ENCODE peak calls at places on chromosomes 2 and 18, in six cellular contexts. S is RWPE1; H is neural progenitor cell; O is Peyer's patch; X is effector memory CD4-positive, alpha-beta T cell; P is mammary epithelial cell. F is an unnamed sample.

GRCh38 chr2:219447242-219448098 is 12.8 kb downstream of the SPEG start:
- DNase-seq in S (no peak), H (no peak), O (no peak), P (no peak), X (no peak), F (no peak)

GRCh38 chr2:112985090-112985489 is 7.3 kb downstream of the IL36G start:
- DNase-seq in X (no peak), O (no peak), S (no peak), P (no peak), H (no peak), F (no peak)

GRCh38 chr2:14634885-14635871 is 2.7 kb downstream of the LRATD1 start:
- DNase-seq in P (peak), S (peak), O (peak), X (no peak), H (peak), F (peak)

GRCh38 chr2:20378891-20379519 is 28.4 kb upstream of the PUM2 start:
- DNase-seq in H (peak), P (peak), S (peak), X (no peak), O (peak), F (peak)

GRCh38 chr2:71534786-71535185 is 81.4 kb downstream of the DYSF start:
- DNase-seq in O (no peak), P (no peak), S (no peak), H (no peak), X (no peak), F (no peak)

GRCh38 chr2:129903586-129904425 is 75.7 kb upstream of the RAB6C start:
- DNase-seq in S (no peak), X (no peak), O (peak), P (no peak), H (peak), F (no peak)

GRCh38 chr2:43675646-43676321 is 445 bp downstream of the C1GALT1C1L start:
- DNase-seq in H (no peak), X (no peak), S (no peak), O (no peak), P (no peak), F (no peak)

GRCh38 chr2:100017633-100018032 is 124.8 kb downstream of the AFF3 start:
- DNase-seq in S (no peak), H (no peak), P (no peak), X (no peak), O (no peak), F (no peak)

GRCh38 chr18:70260683-70261082 is 28.2 kb upstream of the SOCS6 start:
- DNase-seq in H (no peak), P (no peak), O (no peak), S (no peak), X (no peak), F (no peak)

GRCh38 chr2:191845876-191846786 is 757 bp downstream of the CAVIN2 start:
- DNase-seq in P (peak), O (no peak), S (peak), H (no peak), X (no peak), F (no peak)
- H3K27ac ChIP-seq in P (peak), O (peak), S (peak), H (no peak), X (no peak), F (no peak)

DNA sequence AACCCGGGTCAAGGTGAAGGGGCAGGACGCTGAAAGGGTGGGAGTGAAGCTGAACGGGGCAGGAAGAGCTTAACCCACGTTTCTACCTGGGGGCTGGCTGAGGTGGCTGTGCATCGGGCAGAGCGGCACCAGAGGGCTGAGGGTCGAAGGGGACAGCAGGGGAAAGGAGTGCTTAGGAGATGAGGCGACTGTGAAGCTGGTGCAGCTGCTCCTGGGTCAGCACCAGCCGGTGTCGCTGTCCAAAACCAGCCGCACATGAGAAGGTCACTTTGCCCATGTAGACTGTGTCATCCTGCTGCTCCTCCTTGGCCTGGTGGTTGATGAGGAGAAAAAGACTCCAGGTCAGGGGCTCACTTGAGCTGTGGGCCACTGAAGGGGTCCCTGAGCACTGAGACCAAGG is 18.1 kb upstream of the SLC4A5 start:
- DNase-seq in P (no peak), H (no peak), S (no peak), X (no peak), O (no peak), F (no peak)
- H3K27ac ChIP-seq in P (no peak), H (no peak), S (no peak), X (no peak), O (no peak), F (no peak)

GRCh38 chr18:44592639-44593038 is 88.0 kb upstream of the SETBP1 start:
- DNase-seq in P (no peak), S (no peak), X (no peak), O (no peak), H (no peak), F (no peak)
- H3K27ac ChIP-seq in P (no peak), S (no peak), X (no peak), O (no peak), H (no peak), F (no peak)

GRCh38 chr18:77007251-77007650 is 125.3 kb downstream of the MBP start:
- DNase-seq in O (no peak), X (no peak), S (no peak), P (no peak), H (no peak), F (no peak)

GRCh38 chr18:77006305-77007175 is 126.0 kb downstream of the MBP start:
- DNase-seq in O (no peak), H (no peak), S (no peak), P (no peak), X (no peak), F (peak)

GRCh38 chr18:77002496-77002895 is 130.1 kb downstream of the MBP start:
- DNase-seq in X (no peak), O (no peak), S (no peak), P (no peak), H (no peak), F (no peak)

GRCh38 chr18:77005651-77006195 is 126.9 kb downstream of the MBP start:
- DNase-seq in H (no peak), O (no peak), X (no peak), P (no peak), S (no peak), F (no peak)

DNA sequence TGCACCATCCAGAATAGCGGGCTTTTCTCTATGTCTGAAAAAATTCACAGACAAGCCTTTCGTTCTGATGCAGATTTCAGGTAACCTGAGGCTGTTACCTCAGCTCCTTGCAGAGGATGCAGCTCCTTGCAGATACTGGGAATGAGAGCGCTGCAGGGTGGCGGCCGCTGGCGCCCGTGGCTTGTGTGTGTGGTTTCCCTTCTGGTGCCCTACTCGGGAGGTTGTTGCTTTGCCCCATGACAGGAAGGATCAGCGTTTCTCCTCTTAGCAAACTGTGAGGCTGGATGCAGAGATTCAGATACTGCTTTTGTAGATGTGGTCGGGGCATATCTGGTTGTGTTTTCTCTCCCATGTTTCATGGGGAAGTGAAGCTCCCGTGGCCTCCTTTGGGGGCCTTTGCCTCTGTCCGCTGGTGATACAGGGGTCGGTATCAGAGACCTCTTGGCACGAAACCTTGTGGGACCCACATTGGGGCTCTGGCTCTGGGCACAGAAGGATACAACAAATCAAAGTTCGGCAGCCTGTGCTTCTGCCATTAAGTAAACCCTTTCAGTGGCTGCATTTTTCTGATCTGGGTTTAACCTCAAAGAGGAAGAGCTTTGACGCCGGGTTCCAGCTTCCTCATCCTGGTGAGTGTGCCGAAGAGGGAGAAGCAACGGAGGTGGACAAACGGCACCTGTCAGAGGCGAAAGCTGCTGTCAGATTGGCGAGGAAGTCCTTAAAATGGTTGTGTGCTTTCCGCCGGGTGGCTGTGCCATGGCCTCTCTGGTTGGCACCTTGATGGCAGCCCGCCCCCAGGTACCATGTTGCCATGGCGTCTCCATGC is 127.8 kb downstream of the MBP start:
- DNase-seq in P (no peak), X (no peak), H (no peak), S (no peak), O (no peak), F (no peak)
- H3K27ac ChIP-seq in P (no peak), X (peak), H (no peak), S (no peak), O (no peak), F (peak)

GRCh38 chr2:36367497-36368353 is 12.1 kb downstream of the CRIM1 start:
- DNase-seq in P (peak), X (no peak), O (no peak), H (peak), S (peak), F (no peak)
- H3K27ac ChIP-seq in P (peak), X (no peak), O (no peak), H (no peak), S (peak), F (no peak)

GRCh38 chr2:128302744-128303067 is 16.0 kb downstream of the HS6ST1 start:
- DNase-seq in O (no peak), P (no peak), S (no peak), H (no peak), X (no peak), F (no peak)
- H3K27ac ChIP-seq in O (no peak), P (no peak), S (peak), H (no peak), X (no peak), F (no peak)

GRCh38 chr2:233244818-233245217 is 6.7 kb upstream of the ATG16L1 start:
- DNase-seq in O (no peak), S (no peak), X (no peak), P (peak), H (no peak), F (no peak)
- H3K27ac ChIP-seq in O (no peak), S (no peak), X (no peak), P (no peak), H (no peak), F (no peak)

DNA sequence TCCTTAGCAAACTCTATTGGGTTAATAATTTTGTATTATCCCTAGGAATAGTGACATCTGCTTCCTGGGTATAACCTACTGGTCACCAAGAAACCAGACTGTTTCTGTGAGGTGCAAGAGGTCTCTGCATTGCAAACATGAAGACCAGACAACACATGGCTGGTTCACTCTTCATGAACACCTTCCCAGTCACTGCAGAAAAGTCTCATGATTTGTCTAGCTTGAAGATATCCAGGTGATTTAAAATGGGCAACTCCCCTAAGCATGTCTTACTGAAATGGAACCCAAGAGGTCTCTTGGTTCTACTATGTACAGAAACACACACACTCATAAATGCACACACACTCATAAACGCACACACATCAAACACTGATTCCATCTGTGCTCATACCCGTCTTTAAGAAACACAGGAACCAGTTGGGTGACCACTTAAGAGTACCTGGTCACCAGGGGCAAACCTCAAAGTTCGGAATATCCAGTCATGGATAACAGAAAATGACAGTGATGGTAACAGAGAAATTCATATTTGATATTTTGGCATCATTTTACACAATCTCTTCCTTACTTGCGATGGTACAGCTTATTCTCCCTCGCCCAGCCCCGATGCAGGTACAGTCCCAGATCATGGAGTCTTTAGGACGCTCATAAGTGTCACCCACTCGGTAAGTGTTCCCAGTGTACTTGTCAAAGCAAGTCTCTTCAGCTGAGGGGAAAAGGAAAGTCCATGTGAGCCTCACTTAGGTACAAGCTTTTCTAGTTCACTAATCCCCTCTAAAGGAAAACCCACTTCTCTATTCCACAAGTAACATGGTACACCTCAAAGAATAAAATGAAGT is 2.9 kb downstream of the FN1 start:
- DNase-seq in X (no peak), H (no peak), P (no peak), S (no peak), O (no peak), F (no peak)
- H3K27ac ChIP-seq in X (no peak), H (no peak), P (peak), S (no peak), O (no peak), F (no peak)

DNA sequence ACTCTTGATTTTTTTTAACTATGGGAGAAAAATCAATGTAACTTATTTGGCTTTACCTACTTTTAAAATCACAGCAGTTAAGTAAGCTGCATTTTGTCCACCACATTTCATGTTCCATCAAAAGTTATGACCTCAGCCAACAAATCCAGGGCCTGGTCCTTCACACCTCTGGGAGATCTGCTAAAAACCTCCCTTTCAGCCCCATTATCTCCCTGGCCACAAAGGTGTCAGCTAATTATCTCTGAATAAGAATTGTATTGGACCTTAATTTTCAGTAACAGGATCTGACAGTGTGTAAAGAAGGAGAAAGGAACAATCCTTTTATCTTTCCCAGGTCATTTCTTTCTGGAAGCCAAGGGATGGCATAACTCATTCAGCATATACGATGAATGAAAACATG is 359.3 kb downstream of the TMEM182 start:
- DNase-seq in O (no peak), P (no peak), X (no peak), S (no peak), H (no peak), F (no peak)
- H3K27ac ChIP-seq in O (no peak), P (no peak), X (no peak), S (no peak), H (no peak), F (no peak)

GRCh38 chr2:236871500-236872001 is 214.1 kb upstream of the COPS8 start:
- DNase-seq in X (no peak), O (no peak), S (peak), H (no peak), P (peak), F (peak)

GRCh38 chr2:236865052-236865451 is 220.6 kb upstream of the COPS8 start:
- DNase-seq in H (no peak), P (no peak), O (no peak), X (no peak), S (no peak), F (no peak)

GRCh38 chr2:236866542-236867340 is 218.9 kb upstream of the COPS8 start:
- DNase-seq in O (no peak), X (no peak), H (no peak), P (no peak), S (no peak), F (no peak)

GRCh38 chr2:236870401-236870800 is 215.3 kb upstream of the COPS8 start:
- DNase-seq in X (no peak), O (no peak), S (no peak), P (no peak), H (no peak), F (no peak)

GRCh38 chr2:236867441-236868260 is 218.0 kb upstream of the COPS8 start:
- DNase-seq in H (no peak), O (no peak), X (no peak), P (peak), S (no peak), F (no peak)
- H3K27ac ChIP-seq in H (no peak), O (no peak), X (no peak), P (no peak), S (no peak), F (no peak)

F was measured in caudate nucleus.